ENCODE peak calls at places on chromosomes 2 and 18, in four cellular contexts. X is cardiac fibroblast; W is stimulated activated CD4-positive, alpha-beta T cell treated with anti-CD3 and anti-CD28 coated beads, Interleukin-4, amount 100 ng/mL, for 24 hours; T is astrocyte of the spinal cord. P is an unnamed sample.

GRCh38 chr2:45468279-45468678 is 142.8 kb downstream of the SRBD1 start:
- DNase-seq in X (no peak), W (no peak), T (no peak), P (no peak)

GRCh38 chr2:232951891-232952290 is 61.2 kb downstream of the NGEF start:
- DNase-seq in X (no peak), W (no peak), T (no peak), P (peak)

GRCh38 chr18:8828300-8828699 is 122.9 kb downstream of the MTCL1 start:
- DNase-seq in X (no peak), W (no peak), T (no peak), P (no peak)

GRCh38 chr2:197071213-197071612 is 144.7 kb upstream of the PGAP1 start:
- DNase-seq in X (no peak), W (no peak), T (no peak), P (no peak)

GRCh38 chr2:227127236-227127635 is 36.8 kb downstream of the COL4A4 start:
- DNase-seq in X (no peak), W (no peak), T (no peak), P (peak)

GRCh38 chr2:41595235-41595634 is 452.6 kb upstream of the PKDCC start:
- DNase-seq in X (peak), W (no peak), T (peak), P (peak)

GRCh38 chr2:236859896-236860295 is 225.8 kb upstream of the COPS8 start:
- DNase-seq in X (no peak), W (no peak), T (no peak), P (no peak)

GRCh38 chr2:85057236-85057635 is 76.0 kb upstream of the TCF7L1 start:
- DNase-seq in X (no peak), W (no peak), T (no peak), P (no peak)

GRCh38 chr2:33068261-33068660 is 121.5 kb downstream of the LTBP1 start:
- DNase-seq in X (no peak), W (no peak), T (peak), P (peak)

GRCh38 chr18:32549248-32549842 is 78.7 kb upstream of the GAREM1 start:
- DNase-seq in X (peak), W (peak), T (peak), P (peak)

GRCh38 chr2:120203341-120204021 is 19.7 kb downstream of the TMEM185B start:
- DNase-seq in X (peak), W (no peak), T (no peak), P (no peak)

GRCh38 chr18:73564073-73564472 is 583.6 kb downstream of the FBXO15 start:
- DNase-seq in X (peak), W (no peak), T (peak), P (no peak)

GRCh38 chr2:173891315-173892037 is 73.7 kb downstream of the SP3 start:
- DNase-seq in X (no peak), W (no peak), T (no peak), P (no peak)

GRCh38 chr18:55124078-55124477 is 164.8 kb upstream of the CCDC68 start:
- DNase-seq in X (peak), W (no peak), T (peak), P (peak)

GRCh38 chr2:120482334-120482733 is 136.4 kb downstream of the INHBB start:
- DNase-seq in X (no peak), W (no peak), T (no peak), P (no peak)

GRCh38 chr18:12049983-12050811 is 43.4 kb upstream of the ANKRD62 start:
- DNase-seq in X (no peak), W (no peak), T (no peak), P (no peak)

GRCh38 chr2:112692496-112692911 is 28.3 kb upstream of the NT5DC4 start:
- DNase-seq in X (peak), W (peak), T (peak), P (peak)

GRCh38 chr2:209495855-209496585 is 72.2 kb downstream of the MAP2 start:
- DNase-seq in X (peak), W (no peak), T (peak), P (peak)